ENCODE peak calls at places on chromosome 21, in eight cellular contexts. One of them, this sample, is unnamed.

GRCh38 chr21:41895643-41896493 is 16.7 kb upstream of the PRDM15 start:
- DNase-seq in esophagus squamous epithelium: no peak
- DNase-seq in MM.1S: no peak
- DNase-seq in right lobe of liver: no peak
- DNase-seq in esophagus muscularis mucosa: no peak
- DNase-seq in tibial nerve: no peak
- DNase-seq in fibroblast of mammary gland: no peak
- DNase-seq in astrocyte of the spinal cord: peak
- DNase-seq in this sample: no peak

GRCh38 chr21:18117116-18117515 is 127.5 kb upstream of the CHODL start:
- DNase-seq in esophagus squamous epithelium: no peak
- DNase-seq in MM.1S: no peak
- DNase-seq in right lobe of liver: no peak
- DNase-seq in esophagus muscularis mucosa: no peak
- DNase-seq in tibial nerve: no peak
- DNase-seq in fibroblast of mammary gland: no peak
- DNase-seq in astrocyte of the spinal cord: no peak
- DNase-seq in this sample: no peak

GRCh38 chr21:41993744-41994143 is 16.4 kb downstream of the ZBTB21 start:
- DNase-seq in esophagus squamous epithelium: no peak
- DNase-seq in MM.1S: no peak
- DNase-seq in right lobe of liver: no peak
- DNase-seq in esophagus muscularis mucosa: peak
- DNase-seq in tibial nerve: no peak
- DNase-seq in fibroblast of mammary gland: peak
- DNase-seq in astrocyte of the spinal cord: peak
- DNase-seq in this sample: peak

GRCh38 chr21:10627316-10627863 is 106.0 kb downstream of the TPTE start:
- DNase-seq in esophagus squamous epithelium: no peak
- DNase-seq in MM.1S: no peak
- DNase-seq in right lobe of liver: no peak
- DNase-seq in esophagus muscularis mucosa: no peak
- DNase-seq in tibial nerve: no peak
- DNase-seq in fibroblast of mammary gland: no peak
- DNase-seq in astrocyte of the spinal cord: no peak
- DNase-seq in this sample: no peak

GRCh38 chr21:34333150-34333739 is 30.6 kb upstream of the KCNE2 start:
- DNase-seq in esophagus squamous epithelium: no peak
- DNase-seq in MM.1S: no peak
- DNase-seq in right lobe of liver: no peak
- DNase-seq in esophagus muscularis mucosa: no peak
- DNase-seq in tibial nerve: no peak
- DNase-seq in fibroblast of mammary gland: no peak
- DNase-seq in astrocyte of the spinal cord: peak
- DNase-seq in this sample: no peak

GRCh38 chr21:42061195-42061865 is 9.8 kb upstream of the UMODL1 start:
- DNase-seq in esophagus squamous epithelium: no peak
- DNase-seq in MM.1S: peak
- DNase-seq in right lobe of liver: no peak
- DNase-seq in esophagus muscularis mucosa: no peak
- DNase-seq in tibial nerve: no peak
- DNase-seq in fibroblast of mammary gland: no peak
- DNase-seq in astrocyte of the spinal cord: no peak
- DNase-seq in this sample: no peak

GRCh38 chr21:35810431-35810970 is 249.8 kb downstream of the SETD4 start:
- DNase-seq in esophagus squamous epithelium: no peak
- DNase-seq in MM.1S: no peak
- DNase-seq in right lobe of liver: no peak
- DNase-seq in esophagus muscularis mucosa: no peak
- DNase-seq in tibial nerve: no peak
- DNase-seq in fibroblast of mammary gland: peak
- DNase-seq in astrocyte of the spinal cord: no peak
- DNase-seq in this sample: no peak

GRCh38 chr21:46660505-46660904 is 25.0 kb downstream of the PRMT2 start:
- DNase-seq in esophagus squamous epithelium: no peak
- DNase-seq in MM.1S: no peak
- DNase-seq in right lobe of liver: no peak
- DNase-seq in esophagus muscularis mucosa: no peak
- DNase-seq in tibial nerve: no peak
- DNase-seq in fibroblast of mammary gland: no peak
- DNase-seq in astrocyte of the spinal cord: no peak
- DNase-seq in this sample: no peak

GRCh38 chr21:35048706-35049617 is at the start of gene RUNX1:
- DNase-seq in esophagus squamous epithelium: peak
- DNase-seq in MM.1S: peak
- DNase-seq in right lobe of liver: peak
- DNase-seq in esophagus muscularis mucosa: peak
- DNase-seq in tibial nerve: no peak
- DNase-seq in fibroblast of mammary gland: peak
- DNase-seq in astrocyte of the spinal cord: peak
- DNase-seq in this sample: peak

GRCh38 chr21:41668051-41668541 is 98.8 kb downstream of the RIPK4 start:
- DNase-seq in esophagus squamous epithelium: no peak
- DNase-seq in MM.1S: no peak
- DNase-seq in right lobe of liver: peak
- DNase-seq in esophagus muscularis mucosa: no peak
- DNase-seq in tibial nerve: no peak
- DNase-seq in fibroblast of mammary gland: no peak
- DNase-seq in astrocyte of the spinal cord: no peak
- DNase-seq in this sample: no peak

GRCh38 chr21:14889080-14889805 is 175.6 kb downstream of the NRIP1 start:
- DNase-seq in esophagus squamous epithelium: no peak
- DNase-seq in MM.1S: no peak
- DNase-seq in right lobe of liver: peak
- DNase-seq in esophagus muscularis mucosa: no peak
- DNase-seq in tibial nerve: no peak
- DNase-seq in fibroblast of mammary gland: peak
- DNase-seq in astrocyte of the spinal cord: peak
- DNase-seq in this sample: peak

GRCh38 chr21:36369064-36369685 is 16.0 kb upstream of the CHAF1B start:
- DNase-seq in esophagus squamous epithelium: no peak
- DNase-seq in MM.1S: no peak
- DNase-seq in right lobe of liver: no peak
- DNase-seq in esophagus muscularis mucosa: no peak
- DNase-seq in tibial nerve: no peak
- DNase-seq in fibroblast of mammary gland: no peak
- DNase-seq in astrocyte of the spinal cord: no peak
- DNase-seq in this sample: no peak

GRCh38 chr21:35198004-35198403 is 148.9 kb upstream of the RUNX1 start:
- DNase-seq in esophagus squamous epithelium: no peak
- DNase-seq in MM.1S: no peak
- DNase-seq in right lobe of liver: no peak
- DNase-seq in esophagus muscularis mucosa: no peak
- DNase-seq in tibial nerve: no peak
- DNase-seq in fibroblast of mammary gland: peak
- DNase-seq in astrocyte of the spinal cord: peak
- DNase-seq in this sample: peak

GRCh38 chr21:34282223-34282622 is 81.6 kb upstream of the KCNE2 start:
- DNase-seq in esophagus squamous epithelium: no peak
- DNase-seq in MM.1S: no peak
- DNase-seq in right lobe of liver: no peak
- DNase-seq in esophagus muscularis mucosa: no peak
- DNase-seq in tibial nerve: no peak
- DNase-seq in fibroblast of mammary gland: peak
- DNase-seq in astrocyte of the spinal cord: no peak
- DNase-seq in this sample: no peak

GRCh38 chr21:16913010-16913409 is 599.8 kb upstream of the CXADR start:
- DNase-seq in esophagus squamous epithelium: no peak
- DNase-seq in MM.1S: no peak
- DNase-seq in right lobe of liver: no peak
- DNase-seq in esophagus muscularis mucosa: no peak
- DNase-seq in tibial nerve: no peak
- DNase-seq in fibroblast of mammary gland: peak
- DNase-seq in astrocyte of the spinal cord: no peak
- DNase-seq in this sample: no peak

GRCh38 chr21:22889445-22889844 is 1891.2 kb downstream of the NCAM2 start:
- DNase-seq in esophagus squamous epithelium: no peak
- DNase-seq in MM.1S: no peak
- DNase-seq in right lobe of liver: no peak
- DNase-seq in esophagus muscularis mucosa: no peak
- DNase-seq in tibial nerve: no peak
- DNase-seq in fibroblast of mammary gland: no peak
- DNase-seq in astrocyte of the spinal cord: no peak
- DNase-seq in this sample: no peak

GRCh38 chr21:25564349-25564948 is 42.8 kb downstream of the MRPL39 start:
- DNase-seq in esophagus squamous epithelium: no peak
- DNase-seq in MM.1S: no peak
- DNase-seq in right lobe of liver: no peak
- DNase-seq in esophagus muscularis mucosa: no peak
- DNase-seq in tibial nerve: no peak
- DNase-seq in fibroblast of mammary gland: no peak
- DNase-seq in astrocyte of the spinal cord: no peak
- DNase-seq in this sample: no peak

GRCh38 chr21:33972539-33972938 is 56.9 kb upstream of the ATP5PO start:
- DNase-seq in esophagus squamous epithelium: no peak
- DNase-seq in MM.1S: no peak
- DNase-seq in right lobe of liver: no peak
- DNase-seq in esophagus muscularis mucosa: no peak
- DNase-seq in tibial nerve: no peak
- DNase-seq in fibroblast of mammary gland: no peak
- DNase-seq in astrocyte of the spinal cord: no peak
- DNase-seq in this sample: no peak

GRCh38 chr21:33640697-33641338 is 723 bp downstream of the CRYZL1 start:
- DNase-seq in esophagus squamous epithelium: no peak
- DNase-seq in MM.1S: peak
- DNase-seq in right lobe of liver: no peak
- DNase-seq in esophagus muscularis mucosa: no peak
- DNase-seq in tibial nerve: no peak
- DNase-seq in fibroblast of mammary gland: peak
- DNase-seq in astrocyte of the spinal cord: no peak
- DNase-seq in this sample: peak

GRCh38 chr21:44574457-44575306 is 1.2 kb downstream of the KRTAP10-4 start:
- DNase-seq in esophagus squamous epithelium: no peak
- DNase-seq in MM.1S: no peak
- DNase-seq in right lobe of liver: peak
- DNase-seq in esophagus muscularis mucosa: peak
- DNase-seq in tibial nerve: no peak
- DNase-seq in fibroblast of mammary gland: no peak
- DNase-seq in astrocyte of the spinal cord: no peak
- DNase-seq in this sample: no peak
- TF ChIP-seq CTCF in esophagus squamous epithelium: no peak
- TF ChIP-seq CTCF in MM.1S: peak
- TF ChIP-seq CTCF in right lobe of liver: no peak
- TF ChIP-seq CTCF in esophagus muscularis mucosa: no peak
- TF ChIP-seq CTCF in tibial nerve: no peak
- TF ChIP-seq CTCF in fibroblast of mammary gland: no peak
- TF ChIP-seq CTCF in astrocyte of the spinal cord: no peak
- TF ChIP-seq CTCF in this sample: no peak

GRCh38 chr21:29155118-29155932 is 24.9 kb downstream of the MAP3K7CL start:
- DNase-seq in esophagus squamous epithelium: no peak
- DNase-seq in MM.1S: no peak
- DNase-seq in right lobe of liver: no peak
- DNase-seq in esophagus muscularis mucosa: no peak
- DNase-seq in tibial nerve: peak
- DNase-seq in fibroblast of mammary gland: peak
- DNase-seq in astrocyte of the spinal cord: peak
- DNase-seq in this sample: peak
- H3K4me3 ChIP-seq in esophagus squamous epithelium: peak
- H3K4me3 ChIP-seq in MM.1S: no peak
- H3K4me3 ChIP-seq in right lobe of liver: no peak
- H3K4me3 ChIP-seq in esophagus muscularis mucosa: peak
- H3K4me3 ChIP-seq in tibial nerve: peak
- H3K4me3 ChIP-seq in fibroblast of mammary gland: peak
- H3K4me3 ChIP-seq in astrocyte of the spinal cord: peak
- H3K4me3 ChIP-seq in this sample: peak

GRCh38 chr21:38699048-38699447 is 106.7 kb upstream of the ETS2 start:
- DNase-seq in esophagus squamous epithelium: no peak
- DNase-seq in MM.1S: no peak
- DNase-seq in right lobe of liver: no peak
- DNase-seq in esophagus muscularis mucosa: no peak
- DNase-seq in tibial nerve: no peak
- DNase-seq in fibroblast of mammary gland: no peak
- DNase-seq in astrocyte of the spinal cord: no peak
- DNase-seq in this sample: no peak
- TF ChIP-seq CTCF in esophagus squamous epithelium: no peak
- TF ChIP-seq CTCF in MM.1S: no peak
- TF ChIP-seq CTCF in right lobe of liver: no peak
- TF ChIP-seq CTCF in esophagus muscularis mucosa: no peak
- TF ChIP-seq CTCF in tibial nerve: no peak
- TF ChIP-seq CTCF in fibroblast of mammary gland: peak
- TF ChIP-seq CTCF in astrocyte of the spinal cord: peak
- TF ChIP-seq CTCF in this sample: peak

GRCh38 chr21:19874521-19874920 is 1123.7 kb upstream of the NCAM2 start:
- DNase-seq in esophagus squamous epithelium: no peak
- DNase-seq in MM.1S: no peak
- DNase-seq in right lobe of liver: no peak
- DNase-seq in esophagus muscularis mucosa: no peak
- DNase-seq in tibial nerve: no peak
- DNase-seq in fibroblast of mammary gland: no peak
- DNase-seq in astrocyte of the spinal cord: no peak
- DNase-seq in this sample: no peak

GRCh38 chr21:19870682-19871081 is 1127.5 kb upstream of the NCAM2 start:
- DNase-seq in esophagus squamous epithelium: no peak
- DNase-seq in MM.1S: no peak
- DNase-seq in right lobe of liver: no peak
- DNase-seq in esophagus muscularis mucosa: no peak
- DNase-seq in tibial nerve: no peak
- DNase-seq in fibroblast of mammary gland: no peak
- DNase-seq in astrocyte of the spinal cord: no peak
- DNase-seq in this sample: no peak
- H3K4me3 ChIP-seq in esophagus squamous epithelium: no peak
- H3K4me3 ChIP-seq in MM.1S: no peak
- H3K4me3 ChIP-seq in right lobe of liver: no peak
- H3K4me3 ChIP-seq in esophagus muscularis mucosa: no peak
- H3K4me3 ChIP-seq in tibial nerve: no peak
- H3K4me3 ChIP-seq in fibroblast of mammary gland: no peak
- H3K4me3 ChIP-seq in astrocyte of the spinal cord: no peak
- H3K4me3 ChIP-seq in this sample: no peak

DNA sequence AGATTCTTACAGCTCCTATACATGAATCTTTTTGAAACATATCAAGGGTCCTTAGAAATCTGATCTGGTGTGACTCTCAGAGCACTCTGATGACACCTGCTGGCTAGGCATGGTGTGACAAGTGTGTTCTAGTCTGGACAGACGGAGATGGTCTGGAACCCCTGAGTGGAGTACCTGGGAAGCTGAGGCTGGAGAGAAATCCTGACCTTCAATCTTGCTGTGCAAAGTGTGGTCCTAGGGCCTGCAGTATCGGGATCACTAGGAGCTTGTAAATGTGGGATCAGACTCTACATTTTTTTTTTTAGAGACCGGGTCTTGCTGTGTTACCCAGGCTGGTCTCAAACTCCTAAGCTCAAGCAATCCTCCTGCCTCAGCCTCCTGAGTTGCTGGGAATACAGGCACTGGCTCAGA is 78.6 kb upstream of the SOD1 start:
- DNase-seq in esophagus squamous epithelium: no peak
- DNase-seq in MM.1S: peak
- DNase-seq in right lobe of liver: peak
- DNase-seq in esophagus muscularis mucosa: no peak
- DNase-seq in tibial nerve: peak
- DNase-seq in fibroblast of mammary gland: peak
- DNase-seq in astrocyte of the spinal cord: peak
- DNase-seq in this sample: peak
- TF ChIP-seq CTCF in esophagus squamous epithelium: peak
- TF ChIP-seq CTCF in MM.1S: peak
- TF ChIP-seq CTCF in right lobe of liver: peak
- TF ChIP-seq CTCF in esophagus muscularis mucosa: peak
- TF ChIP-seq CTCF in tibial nerve: peak
- TF ChIP-seq CTCF in fibroblast of mammary gland: peak
- TF ChIP-seq CTCF in astrocyte of the spinal cord: peak
- TF ChIP-seq CTCF in this sample: peak